ENCODE peak calls at places on chromosomes 7 and 10, in ten cellular contexts. U, I, W, C, M, E, T, J, N and Y are unnamed samples.

GRCh38 chr7:70710011-70710480 is 421.9 kb upstream of the GALNT17 start:
- DNase-seq in E (peak; percentile 76), C (peak; percentile 48), M (no peak), W (no peak), J (no peak), I (no peak), T (no peak), U (no peak), N (peak; percentile 67), Y (peak; percentile 59)

GRCh38 chr7:137038706-137039105 is 170.3 kb downstream of the CHRM2 start:
- DNase-seq in U (no peak), W (no peak), T (no peak), M (no peak), I (no peak), C (no peak), J (no peak), E (no peak), N (no peak), Y (no peak)

GRCh38 chr10:90929179-90929578 is 8.3 kb upstream of the ANKRD1 start:
- DNase-seq in W (no peak), C (no peak), J (no peak), N (no peak), M (no peak), U (no peak), I (no peak), E (no peak), T (no peak), Y (no peak)

GRCh38 chr7:136348142-136348541 is 371.0 kb upstream of the MTPN start:
- DNase-seq in C (no peak), N (no peak), J (no peak), U (no peak), E (no peak), I (no peak), W (no peak), M (no peak), T (no peak), Y (no peak)

GRCh38 chr7:134302120-134302519 is 14.6 kb downstream of the SLC35B4 start:
- DNase-seq in M (no peak), N (no peak), U (no peak), E (peak; percentile 30), T (no peak), I (no peak), W (no peak), J (no peak), C (no peak), Y (no peak)

GRCh38 chr7:7869036-7869435 is 99.6 kb upstream of the GLCCI1 start:
- DNase-seq in J (no peak), U (no peak), C (no peak), M (no peak), W (no peak), E (no peak), I (no peak), T (no peak), N (no peak), Y (no peak)

GRCh38 chr10:97250952-97251351 is 41.5 kb downstream of the ARHGAP19 start:
- DNase-seq in U (no peak), M (no peak), W (no peak), J (no peak), N (no peak), E (no peak), T (no peak), C (no peak), I (no peak), Y (no peak)

GRCh38 chr10:48572414-48572813 is 32.5 kb downstream of the ARHGAP22 start:
- DNase-seq in E (peak; percentile 73), T (no peak), J (no peak), M (no peak), U (no peak), I (no peak), C (no peak), N (no peak), W (no peak), Y (no peak)

GRCh38 chr7:16411391-16411790 is 9.9 kb downstream of the CRPPA start:
- DNase-seq in I (no peak), N (no peak), E (peak; percentile 35), T (no peak), J (no peak), W (no peak), M (no peak), C (no peak), U (no peak), Y (no peak)
- H3K4me1 ChIP-seq in I (peaks cover 9% of the 10 kb centered on the region), N (peaks cover 4% of the 10 kb centered on the region), E (no peaks in the 10 kb centered on the region), T (no peaks in the 10 kb centered on the region), J (peaks cover 11% of the 10 kb centered on the region), W (no peaks in the 10 kb centered on the region), M (no peaks in the 10 kb centered on the region), C (peaks cover 5% of the 10 kb centered on the region), U (no peaks in the 10 kb centered on the region), Y (no peaks in the 10 kb centered on the region)

GRCh38 chr7:154584352-154585252 is 418.3 kb downstream of the PAXIP1 start:
- DNase-seq in C (peak; percentile 51), U (no peak), T (no peak), E (no peak), N (no peak), J (peak; percentile 15), W (no peak), I (no peak), M (no peak), Y (no peak)
- TF ChIP-seq CTCF in C (peak; percentile 67), U (no peak), T (no peak), E (no peak), N (peak; percentile 43), J (no peak), W (no peak), I (peak; percentile 45), M (no peak), Y (peak; percentile 16)

GRCh38 chr7:36653011-36653670 is 71.2 kb downstream of the AOAH start:
- DNase-seq in I (no peak), W (no peak), T (no peak), C (no peak), E (peak; percentile 79), M (no peak), U (no peak), N (no peak), J (no peak), Y (no peak)

GRCh38 chr7:36653671-36654355 is 70.5 kb downstream of the AOAH start:
- DNase-seq in W (no peak), J (no peak), T (no peak), U (no peak), M (no peak), N (no peak), I (no peak), E (no peak), C (no peak), Y (no peak)

GRCh38 chr7:36659638-36660341 is 64.5 kb downstream of the AOAH start:
- DNase-seq in E (no peak), T (no peak), N (no peak), M (no peak), I (no peak), U (no peak), W (no peak), J (no peak), C (no peak), Y (no peak)

GRCh38 chr7:36658603-36659516 is 65.4 kb downstream of the AOAH start:
- DNase-seq in N (peak; percentile 7), C (peak; percentile 52), T (no peak), M (no peak), I (no peak), J (no peak), E (peak; percentile 94), U (no peak), W (no peak), Y (no peak)

GRCh38 chr7:36657031-36657660 is 67.1 kb downstream of the AOAH start:
- DNase-seq in W (no peak), M (no peak), N (no peak), I (no peak), T (no peak), U (no peak), C (no peak), J (no peak), E (no peak), Y (no peak)
- H3K4me1 ChIP-seq in W (peaks cover 3% of the 10 kb centered on the region), M (no peaks in the 10 kb centered on the region), N (no peaks in the 10 kb centered on the region), I (peaks cover 2% of the 10 kb centered on the region), T (no peaks in the 10 kb centered on the region), U (no peaks in the 10 kb centered on the region), C (peaks cover 20% of the 10 kb centered on the region), J (peaks cover 28% of the 10 kb centered on the region), E (peaks cover 16% of the 10 kb centered on the region), Y (no peaks in the 10 kb centered on the region)

GRCh38 chr7:30139836-30140384 is 5.1 kb downstream of the MTURN start:
- DNase-seq in M (no peak), I (no peak), W (no peak), J (no peak), C (no peak), N (no peak), E (no peak), U (no peak), T (no peak), Y (no peak)
- TF ChIP-seq CTCF in M (no peak), I (no peak), W (no peak), J (no peak), C (no peak), N (no peak), E (no peak), U (no peak), T (no peak), Y (no peak)

GRCh38 chr10:69290993-69291392 is 12.7 kb downstream of the HK1 start:
- DNase-seq in M (no peak), E (no peak), N (no peak), J (no peak), I (no peak), U (no peak), T (no peak), W (no peak), C (no peak), Y (no peak)

GRCh38 chr10:69287181-69287580 is 8.9 kb downstream of the HK1 start:
- DNase-seq in M (no peak), J (no peak), E (no peak), U (no peak), W (no peak), T (no peak), N (no peak), I (no peak), C (no peak), Y (no peak)

GRCh38 chr10:69281507-69282413 is 3.5 kb downstream of the HK1 start:
- DNase-seq in M (no peak), E (no peak), T (no peak), W (no peak), I (no peak), U (no peak), N (no peak), C (no peak), J (no peak), Y (no peak)

GRCh38 chr10:69285699-69286098 is 7.4 kb downstream of the HK1 start:
- DNase-seq in M (no peak), U (no peak), J (peak; percentile 36), N (no peak), W (no peak), C (no peak), E (no peak), I (no peak), T (no peak), Y (no peak)
- H3K4me1 ChIP-seq in M (no peaks in the 10 kb centered on the region), U (no peaks in the 10 kb centered on the region), J (peaks cover 4% of the 10 kb centered on the region), N (no peaks in the 10 kb centered on the region), W (no peaks in the 10 kb centered on the region), C (no peaks in the 10 kb centered on the region), E (no peaks in the 10 kb centered on the region), I (no peaks in the 10 kb centered on the region), T (no peaks in the 10 kb centered on the region), Y (no peaks in the 10 kb centered on the region)